ENCODE peak calls at places on chromosome 18, in seven cellular contexts. One of them, this sample, is unnamed.

GRCh38 chr18:77067315-77068061 is 65.1 kb downstream of the MBP start:
- DNase-seq in head of caudate nucleus: no peak
- DNase-seq in T-helper 9 cell: peak
- DNase-seq in neuronal stem cell: no peak
- DNase-seq in endodermal cell: no peak
- DNase-seq in HT1080: peak
- DNase-seq in type B pancreatic cell: no peak
- DNase-seq in this sample: no peak

GRCh38 chr18:50446629-50447028 is 71.8 kb downstream of the SKA1 start:
- DNase-seq in head of caudate nucleus: no peak
- DNase-seq in T-helper 9 cell: no peak
- DNase-seq in neuronal stem cell: no peak
- DNase-seq in endodermal cell: no peak
- DNase-seq in HT1080: no peak
- DNase-seq in type B pancreatic cell: no peak
- DNase-seq in this sample: no peak

GRCh38 chr18:63578357-63578958 is 8.7 kb upstream of the SERPINB13 start:
- DNase-seq in head of caudate nucleus: peak
- DNase-seq in T-helper 9 cell: no peak
- DNase-seq in neuronal stem cell: peak
- DNase-seq in endodermal cell: peak
- DNase-seq in HT1080: peak
- DNase-seq in type B pancreatic cell: no peak
- DNase-seq in this sample: no peak

GRCh38 chr18:6382968-6383367 is 31.7 kb downstream of the L3MBTL4 start:
- DNase-seq in head of caudate nucleus: no peak
- DNase-seq in T-helper 9 cell: no peak
- DNase-seq in neuronal stem cell: no peak
- DNase-seq in endodermal cell: peak
- DNase-seq in HT1080: no peak
- DNase-seq in type B pancreatic cell: no peak
- DNase-seq in this sample: no peak

GRCh38 chr18:24293254-24293653 is 104.4 kb downstream of the OSBPL1A start:
- DNase-seq in head of caudate nucleus: no peak
- DNase-seq in T-helper 9 cell: no peak
- DNase-seq in neuronal stem cell: no peak
- DNase-seq in endodermal cell: peak
- DNase-seq in HT1080: no peak
- DNase-seq in type B pancreatic cell: no peak
- DNase-seq in this sample: no peak

GRCh38 chr18:8522756-8523155 is 86.5 kb upstream of the RAB12 start:
- DNase-seq in head of caudate nucleus: no peak
- DNase-seq in T-helper 9 cell: no peak
- DNase-seq in neuronal stem cell: no peak
- DNase-seq in endodermal cell: no peak
- DNase-seq in HT1080: no peak
- DNase-seq in type B pancreatic cell: no peak
- DNase-seq in this sample: no peak

GRCh38 chr18:28409811-28410210 is 232.9 kb upstream of the CDH2 start:
- DNase-seq in head of caudate nucleus: no peak
- DNase-seq in T-helper 9 cell: no peak
- DNase-seq in neuronal stem cell: no peak
- DNase-seq in endodermal cell: no peak
- DNase-seq in HT1080: no peak
- DNase-seq in type B pancreatic cell: no peak
- DNase-seq in this sample: no peak

GRCh38 chr18:24200494-24200893 is 61.6 kb downstream of the CABYR start:
- DNase-seq in head of caudate nucleus: no peak
- DNase-seq in T-helper 9 cell: no peak
- DNase-seq in neuronal stem cell: no peak
- DNase-seq in endodermal cell: no peak
- DNase-seq in HT1080: no peak
- DNase-seq in type B pancreatic cell: no peak
- DNase-seq in this sample: no peak

GRCh38 chr18:3790702-3791101 is 340.7 kb downstream of the TGIF1 start:
- DNase-seq in head of caudate nucleus: no peak
- DNase-seq in T-helper 9 cell: no peak
- DNase-seq in neuronal stem cell: no peak
- DNase-seq in endodermal cell: no peak
- DNase-seq in HT1080: peak
- DNase-seq in type B pancreatic cell: no peak
- DNase-seq in this sample: no peak

GRCh38 chr18:34495434-34495833 is 214.7 kb upstream of the DTNA start:
- DNase-seq in head of caudate nucleus: no peak
- DNase-seq in T-helper 9 cell: no peak
- DNase-seq in neuronal stem cell: no peak
- DNase-seq in endodermal cell: no peak
- DNase-seq in HT1080: no peak
- DNase-seq in type B pancreatic cell: no peak
- DNase-seq in this sample: no peak